ENCODE peak calls at places on chromosomes 6 and 20, in eight cellular contexts. U, Z, M, A, K, B, N and S are unnamed samples.

GRCh38 chr6:2658788-2659187 is 91.9 kb downstream of the MYLK4 start:
- DNase-seq in U (no peak), Z (no peak), M (peak), A (no peak), K (peak), B (no peak), N (peak), S (peak)

GRCh38 chr6:49906511-49906910 is 40.2 kb upstream of the CRISP1 start:
- DNase-seq in U (no peak), Z (no peak), M (no peak), A (peak), K (no peak), B (no peak), N (no peak), S (no peak)

GRCh38 chr20:59571591-59572314 is 32.6 kb upstream of the PHACTR3 start:
- DNase-seq in U (peak), Z (peak), M (peak), A (peak), K (peak), B (no peak), N (peak), S (peak)

GRCh38 chr6:39143238-39143930 is 28.4 kb upstream of the SAYSD1 start:
- DNase-seq in U (no peak), Z (no peak), M (no peak), A (no peak), K (no peak), B (no peak), N (peak), S (no peak)

GRCh38 chr6:80540700-80541099 is 434.2 kb downstream of the BCKDHB start:
- DNase-seq in U (no peak), Z (no peak), M (no peak), A (no peak), K (no peak), B (no peak), N (no peak), S (peak)

GRCh38 chr6:139820191-139820590 is 445.7 kb upstream of the CITED2 start:
- DNase-seq in U (peak), Z (no peak), M (peak), A (no peak), K (no peak), B (peak), N (peak), S (peak)

GRCh38 chr6:35532141-35532540 is 19.4 kb upstream of the TULP1 start:
- DNase-seq in U (no peak), Z (no peak), M (no peak), A (no peak), K (no peak), B (no peak), N (no peak), S (no peak)

GRCh38 chr6:130964808-130965604 is 98.0 kb downstream of the EPB41L2 start:
- DNase-seq in U (no peak), Z (no peak), M (no peak), A (no peak), K (no peak), B (no peak), N (no peak), S (no peak)

GRCh38 chr6:62466607-62467006 is 180.6 kb upstream of the KHDRBS2 start:
- DNase-seq in U (no peak), Z (no peak), M (no peak), A (no peak), K (no peak), B (no peak), N (no peak), S (no peak)

GRCh38 chr20:6140947-6141346 is 18.1 kb upstream of the FERMT1 start:
- DNase-seq in U (no peak), Z (no peak), M (peak), A (no peak), K (peak), B (no peak), N (no peak), S (peak)

GRCh38 chr6:38997128-38997761 is 51.3 kb upstream of the GLP1R start:
- DNase-seq in U (peak), Z (peak), M (no peak), A (no peak), K (peak), B (no peak), N (peak), S (peak)

GRCh38 chr6:105458061-105458460 is 55.2 kb upstream of the PREP start:
- DNase-seq in U (no peak), Z (no peak), M (no peak), A (no peak), K (no peak), B (no peak), N (no peak), S (no peak)

GRCh38 chr20:33693741-33694645 is 7.8 kb upstream of the E2F1 start:
- DNase-seq in U (no peak), Z (no peak), M (no peak), A (peak), K (no peak), B (no peak), N (no peak), S (no peak)

GRCh38 chr6:163414367-163415175 is at the start of gene QKI:
- DNase-seq in U (no peak), Z (peak), M (peak), A (peak), K (peak), B (no peak), N (peak), S (peak)

GRCh38 chr6:110509617-110510231 is 33.3 kb upstream of the SLC22A16 start:
- DNase-seq in U (peak), Z (no peak), M (peak), A (no peak), K (peak), B (peak), N (peak), S (peak)

GRCh38 chr20:43583982-43584432 is 6.7 kb upstream of the IFT52 start:
- DNase-seq in U (peak), Z (no peak), M (peak), A (peak), K (peak), B (peak), N (peak), S (peak)

GRCh38 chr20:17593902-17594301 is 24.0 kb downstream of the DSTN start:
- DNase-seq in U (no peak), Z (no peak), M (no peak), A (no peak), K (no peak), B (no peak), N (no peak), S (no peak)

GRCh38 chr6:129370268-129370916 is 339.6 kb downstream of the ARHGAP18 start:
- DNase-seq in U (peak), Z (no peak), M (peak), A (no peak), K (peak), B (peak), N (peak), S (peak)

GRCh38 chr6:32952817-32953739 is at the start of gene HLA-DMA:
- DNase-seq in U (peak), Z (peak), M (peak), A (peak), K (peak), B (peak), N (peak), S (peak)

GRCh38 chr6:27518881-27519795 is 46.2 kb upstream of the ZNF184 start:
- DNase-seq in U (peak), Z (peak), M (peak), A (peak), K (peak), B (peak), N (peak), S (peak)

GRCh38 chr6:16284472-16284871 is 46.1 kb downstream of the GMPR start:
- DNase-seq in U (no peak), Z (no peak), M (no peak), A (no peak), K (no peak), B (no peak), N (no peak), S (no peak)

GRCh38 chr6:166849762-166850181 is 106.6 kb downstream of the RNASET2 start:
- DNase-seq in U (peak), Z (no peak), M (no peak), A (no peak), K (no peak), B (no peak), N (no peak), S (peak)

GRCh38 chr20:58708246-58708931 is 15.8 kb downstream of the NPEPL1 start:
- DNase-seq in U (no peak), Z (no peak), M (no peak), A (no peak), K (no peak), B (no peak), N (no peak), S (no peak)

GRCh38 chr6:56048601-56049000 is 173.2 kb upstream of the BMP5 start:
- DNase-seq in U (no peak), Z (no peak), M (no peak), A (no peak), K (no peak), B (no peak), N (no peak), S (no peak)

GRCh38 chr6:131936156-131936555 is 15.0 kb downstream of the CCN2 start:
- DNase-seq in U (no peak), Z (no peak), M (no peak), A (no peak), K (no peak), B (no peak), N (no peak), S (no peak)

GRCh38 chr6:92460133-92460532 is 959.2 kb downstream of the EPHA7 start:
- DNase-seq in U (no peak), Z (no peak), M (no peak), A (no peak), K (no peak), B (no peak), N (no peak), S (no peak)